ENCODE peak calls at places on chromosomes 12 and 14, in nine cellular contexts. S is heart right ventricle, M is lung, U is left ventricle myocardium inferior, G is psoas muscle, A is neural progenitor cell, L is uterus, H is brain microvascular endothelial cell, E is colonic mucosa. Z is an unnamed sample.

GRCh38 chr12:18580286-18580685 is 157.5 kb downstream of the PLCZ1 start:
- DNase-seq in G (no peak), H (no peak), E (no peak), U (no peak), L (no peak), S (no peak), A (no peak), M (no peak), Z (no peak)

GRCh38 chr14:24411468-24412454 is 13.0 kb downstream of the NYNRIN start:
- DNase-seq in S (no peak), A (peak; percentile 68), G (no peak), L (no peak), U (no peak), M (no peak), E (no peak), H (peak; percentile 51), Z (no peak)

GRCh38 chr12:124474709-124475108 is 92.7 kb downstream of the NCOR2 start:
- DNase-seq in S (peak; percentile 77), H (no peak), E (no peak), A (no peak), G (peak; percentile 65), M (no peak), L (no peak), U (peak; percentile 80), Z (no peak)

GRCh38 chr12:121490401-121491257 is 90.2 kb downstream of the KDM2B start:
- DNase-seq in E (no peak), S (no peak), H (no peak), U (no peak), A (no peak), L (no peak), M (no peak), G (no peak), Z (no peak)

GRCh38 chr12:120134307-120134980 is 17.9 kb upstream of the RAB35 start:
- DNase-seq in L (no peak), S (no peak), A (no peak), M (no peak), U (no peak), H (no peak), G (no peak), E (no peak), Z (no peak)

GRCh38 chr14:59018978-59019377 is 169.5 kb upstream of the DAAM1 start:
- DNase-seq in L (no peak), G (no peak), E (no peak), S (no peak), A (peak; percentile 33), U (no peak), M (no peak), H (peak; percentile 13), Z (no peak)

GRCh38 chr12:123671876-123672275 is 963 bp downstream of the TCTN2 start:
- DNase-seq in H (no peak), G (no peak), L (no peak), A (peak; percentile 5), S (no peak), U (no peak), E (no peak), M (no peak), Z (no peak)

GRCh38 chr12:109739747-109740693 is 26.4 kb downstream of the FAM222A start:
- DNase-seq in U (peak; percentile 4), M (no peak), G (peak; percentile 12), H (no peak), L (peak; percentile 3), A (peak; percentile 80), E (no peak), S (peak; percentile 7), Z (peak; percentile 41)

GRCh38 chr14:94041551-94042346 is 15.6 kb downstream of the OTUB2 start:
- DNase-seq in U (peak; percentile 64), M (peak; percentile 51), G (no peak), L (no peak), S (peak; percentile 41), A (no peak), E (no peak), H (peak; percentile 17), Z (no peak)

GRCh38 chr12:104057771-104058197 is 6.5 kb upstream of the HCFC2 start:
- DNase-seq in H (no peak), L (no peak), G (no peak), E (no peak), M (no peak), U (no peak), S (no peak), A (peak; percentile 46), Z (no peak)

GRCh38 chr14:104585966-104586702 is 6.6 kb downstream of the C14orf180 start:
- DNase-seq in M (no peak), L (no peak), G (no peak), H (no peak), A (no peak), U (peak; percentile 66), S (peak; percentile 71), E (no peak), Z (no peak)

GRCh38 chr14:91138511-91139359 is 24.9 kb downstream of the DGLUCY start:
- DNase-seq in S (no peak), L (no peak), A (peak; percentile 31), M (no peak), G (no peak), E (peak; percentile 40), U (no peak), H (peak; percentile 10), Z (no peak)

GRCh38 chr14:91935621-91936020 is 11.9 kb downstream of the FBLN5 start:
- DNase-seq in G (no peak), E (no peak), L (no peak), S (no peak), H (no peak), A (no peak), U (no peak), M (no peak), Z (no peak)

GRCh38 chr12:7667025-7667575 is 1.4 kb upstream of the APOBEC1 start:
- DNase-seq in G (no peak), U (no peak), E (no peak), A (no peak), L (no peak), H (no peak), M (no peak), S (no peak), Z (no peak)

GRCh38 chr12:121857322-121858246 is 1.1 kb downstream of the HPD start:
- DNase-seq in H (no peak), L (no peak), E (no peak), U (no peak), G (no peak), S (no peak), A (peak; percentile 15), M (no peak), Z (no peak)

GRCh38 chr12:96878704-96879103 is 28.4 kb upstream of the NEDD1 start:
- DNase-seq in H (peak; percentile 62), L (no peak), S (no peak), E (no peak), A (no peak), G (no peak), U (no peak), M (no peak), Z (no peak)

GRCh38 chr12:121388421-121388981 is 11.4 kb upstream of the RNF34 start:
- DNase-seq in M (no peak), S (no peak), H (peak; percentile 60), U (no peak), E (no peak), L (no peak), A (no peak), G (no peak), Z (no peak)

GRCh38 chr12:44117368-44117767 is 281.5 kb downstream of the TMEM117 start:
- DNase-seq in S (no peak), H (no peak), E (no peak), A (no peak), U (no peak), M (no peak), L (no peak), G (no peak), Z (no peak)

GRCh38 chr14:59454131-59454530 is 11.0 kb downstream of the GPR135 start:
- DNase-seq in G (no peak), H (peak; percentile 91), E (no peak), A (no peak), L (no peak), M (no peak), U (no peak), S (no peak), Z (peak; percentile 81)

GRCh38 chr12:63862187-63863107 is 17.9 kb downstream of the SRGAP1 start:
- DNase-seq in M (no peak), S (no peak), L (no peak), U (no peak), E (peak; percentile 81), G (no peak), A (no peak), H (no peak), Z (no peak)

GRCh38 chr14:103259801-103260628 is 74.0 kb upstream of the EIF5 start:
- DNase-seq in A (no peak), G (no peak), E (no peak), U (no peak), M (no peak), H (peak; percentile 4), S (no peak), L (no peak), Z (no peak)
- H3K27ac ChIP-seq in A (no peak overlapping the region), G (peak overlapping the region; percentile 62), E (peak overlapping the region; percentile 78), U (peak overlapping the region; percentile 79), M (peak overlapping the region; percentile 17), H (peak overlapping the region; percentile 37), S (peak overlapping the region; percentile 36), L (peak overlapping the region; percentile 93), Z (peak overlapping the region; percentile 69)

DNA sequence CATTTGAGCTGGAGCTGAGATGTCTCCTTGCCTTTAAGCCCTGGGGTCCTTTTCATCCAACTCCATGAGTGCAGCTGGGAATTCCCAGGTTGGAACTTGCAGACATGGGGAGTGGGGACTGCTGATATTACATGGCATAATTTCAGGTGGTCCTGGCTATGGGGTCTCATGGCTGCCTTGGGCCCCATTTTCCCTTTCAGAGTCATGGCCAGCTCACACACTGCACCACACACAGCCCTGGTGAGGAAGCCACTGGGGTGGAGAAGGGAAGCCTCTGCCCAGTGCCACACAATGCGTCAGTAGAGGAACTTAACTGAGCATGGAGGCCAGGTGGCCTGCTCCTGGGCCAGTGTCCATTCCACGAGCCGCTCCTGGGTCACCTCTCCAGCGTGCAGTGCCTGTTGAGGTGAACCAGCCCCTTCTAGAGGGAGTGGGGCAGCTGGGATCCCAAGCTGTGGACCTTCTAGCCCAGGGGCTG is 17.3 kb upstream of the KRT86 start:
- DNase-seq in A (no peak), S (no peak), E (no peak), G (no peak), U (no peak), M (no peak), H (no peak), L (no peak), Z (peak; percentile 56)
- H3K27me3 ChIP-seq in A (peaks cover 77% of the 10 kb centered on the region), S (peaks cover 89% of the 10 kb centered on the region), E (peaks cover 21% of the 10 kb centered on the region), G (peaks cover 8% of the 10 kb centered on the region), U (peaks cover 98% of the 10 kb centered on the region), M (peaks cover 3% of the 10 kb centered on the region), H (peaks cover 7% of the 10 kb centered on the region), L (peaks cover 8% of the 10 kb centered on the region), Z (peaks cover 3% of the 10 kb centered on the region)

DNA sequence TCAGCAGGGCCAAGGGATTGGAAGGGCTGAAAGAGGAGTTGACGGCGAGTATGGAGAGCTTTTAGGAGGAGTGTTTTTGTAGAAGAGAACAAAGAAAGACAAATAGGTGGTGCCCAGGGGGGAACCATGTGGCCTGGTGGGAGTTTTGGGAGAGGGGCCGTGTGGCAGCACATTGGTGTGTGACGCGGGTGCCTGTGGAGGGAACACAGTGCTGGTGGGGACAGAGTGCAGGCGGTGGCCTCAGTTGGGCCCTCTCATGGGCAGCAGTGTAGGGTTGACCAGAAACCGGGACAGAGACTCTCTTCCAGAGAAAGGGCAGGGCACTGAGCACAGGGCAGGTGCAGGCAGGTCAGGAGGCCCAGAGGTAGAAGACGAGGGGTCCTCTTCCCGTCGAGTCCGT is 56.5 kb downstream of the TECPR2 start:
- DNase-seq in L (no peak), G (no peak), M (no peak), A (no peak), E (no peak), S (no peak), U (no peak), H (no peak), Z (no peak)
- H3K27ac ChIP-seq in L (no peak overlapping the region), G (no peak overlapping the region), M (no peak overlapping the region), A (no peak overlapping the region), E (no peak overlapping the region), S (no peak overlapping the region), U (no peak overlapping the region), H (no peak overlapping the region), Z (no peak overlapping the region)

GRCh38 chr14:20499881-20500280 is 5.5 kb upstream of the RNASE10 start:
- DNase-seq in S (no peak), L (no peak), G (no peak), H (no peak), A (no peak), U (no peak), M (no peak), E (no peak), Z (no peak)
- H3K27me3 ChIP-seq in S (no peaks in the 10 kb centered on the region), L (no peaks in the 10 kb centered on the region), G (no peaks in the 10 kb centered on the region), H (no peaks in the 10 kb centered on the region), A (no peaks in the 10 kb centered on the region), U (no peaks in the 10 kb centered on the region), M (no peaks in the 10 kb centered on the region), E (no peaks in the 10 kb centered on the region), Z (no peaks in the 10 kb centered on the region)

Z was measured in tibial artery.